ENCODE peak calls at places on chromosomes 1 and 21, in eight cellular contexts. One of them, this sample, is unnamed.

GRCh38 chr1:183642166-183642565 is 6.6 kb upstream of the ARPC5 start:
- DNase-seq in AG04449: no peak
- DNase-seq in NCI-H1105 treated with DMSO at 0.1 percent for 48 hours: no peak
- DNase-seq in tibial artery: no peak
- DNase-seq in stimulated activated naive CD8-positive, alpha-beta T cell treated with anti-CD3 and anti-CD28 coated beads, Interleukin-15, Interleukin-2, amounts not matched to agents 100 U/mL and 50 U/mL, for 24 hours: no peak
- DNase-seq in iris pigment epithelial cell: no peak
- DNase-seq in left ventricle myocardium inferior: no peak
- DNase-seq in HT1080: no peak
- DNase-seq in this sample: no peak

GRCh38 chr1:241857131-241857530 is 9.1 kb downstream of the EXO1 start:
- DNase-seq in AG04449: no peak
- DNase-seq in NCI-H1105 treated with DMSO at 0.1 percent for 48 hours: no peak
- DNase-seq in tibial artery: no peak
- DNase-seq in stimulated activated naive CD8-positive, alpha-beta T cell treated with anti-CD3 and anti-CD28 coated beads, Interleukin-15, Interleukin-2, amounts not matched to agents 100 U/mL and 50 U/mL, for 24 hours: no peak
- DNase-seq in iris pigment epithelial cell: no peak
- DNase-seq in left ventricle myocardium inferior: no peak
- DNase-seq in HT1080: no peak
- DNase-seq in this sample: no peak

GRCh38 chr1:156479093-156480014 is 21.2 kb downstream of the MEF2D start:
- DNase-seq in AG04449: no peak
- DNase-seq in NCI-H1105 treated with DMSO at 0.1 percent for 48 hours: no peak
- DNase-seq in tibial artery: no peak
- DNase-seq in stimulated activated naive CD8-positive, alpha-beta T cell treated with anti-CD3 and anti-CD28 coated beads, Interleukin-15, Interleukin-2, amounts not matched to agents 100 U/mL and 50 U/mL, for 24 hours: no peak
- DNase-seq in iris pigment epithelial cell: no peak
- DNase-seq in left ventricle myocardium inferior: no peak
- DNase-seq in HT1080: no peak
- DNase-seq in this sample: peak

GRCh38 chr1:12448746-12449177 is 169.2 kb downstream of the DHRS3 start:
- DNase-seq in AG04449: no peak
- DNase-seq in NCI-H1105 treated with DMSO at 0.1 percent for 48 hours: no peak
- DNase-seq in tibial artery: peak
- DNase-seq in stimulated activated naive CD8-positive, alpha-beta T cell treated with anti-CD3 and anti-CD28 coated beads, Interleukin-15, Interleukin-2, amounts not matched to agents 100 U/mL and 50 U/mL, for 24 hours: no peak
- DNase-seq in iris pigment epithelial cell: peak
- DNase-seq in left ventricle myocardium inferior: no peak
- DNase-seq in HT1080: no peak
- DNase-seq in this sample: no peak

GRCh38 chr1:93579891-93580290 is 101.7 kb downstream of the BCAR3 start:
- DNase-seq in AG04449: peak
- DNase-seq in NCI-H1105 treated with DMSO at 0.1 percent for 48 hours: no peak
- DNase-seq in tibial artery: peak
- DNase-seq in stimulated activated naive CD8-positive, alpha-beta T cell treated with anti-CD3 and anti-CD28 coated beads, Interleukin-15, Interleukin-2, amounts not matched to agents 100 U/mL and 50 U/mL, for 24 hours: no peak
- DNase-seq in iris pigment epithelial cell: peak
- DNase-seq in left ventricle myocardium inferior: peak
- DNase-seq in HT1080: peak
- DNase-seq in this sample: no peak

GRCh38 chr21:41611966-41612606 is 104.1 kb upstream of the TMPRSS2 start:
- DNase-seq in AG04449: no peak
- DNase-seq in NCI-H1105 treated with DMSO at 0.1 percent for 48 hours: peak
- DNase-seq in tibial artery: no peak
- DNase-seq in stimulated activated naive CD8-positive, alpha-beta T cell treated with anti-CD3 and anti-CD28 coated beads, Interleukin-15, Interleukin-2, amounts not matched to agents 100 U/mL and 50 U/mL, for 24 hours: no peak
- DNase-seq in iris pigment epithelial cell: no peak
- DNase-seq in left ventricle myocardium inferior: no peak
- DNase-seq in HT1080: peak
- DNase-seq in this sample: no peak

GRCh38 chr1:5977494-5978444 is 14.5 kb downstream of the NPHP4 start:
- DNase-seq in AG04449: no peak
- DNase-seq in NCI-H1105 treated with DMSO at 0.1 percent for 48 hours: no peak
- DNase-seq in tibial artery: no peak
- DNase-seq in stimulated activated naive CD8-positive, alpha-beta T cell treated with anti-CD3 and anti-CD28 coated beads, Interleukin-15, Interleukin-2, amounts not matched to agents 100 U/mL and 50 U/mL, for 24 hours: no peak
- DNase-seq in iris pigment epithelial cell: no peak
- DNase-seq in left ventricle myocardium inferior: no peak
- DNase-seq in HT1080: no peak
- DNase-seq in this sample: no peak

GRCh38 chr1:197761654-197762053 is 13.6 kb downstream of the DENND1B start:
- DNase-seq in AG04449: no peak
- DNase-seq in NCI-H1105 treated with DMSO at 0.1 percent for 48 hours: no peak
- DNase-seq in tibial artery: no peak
- DNase-seq in stimulated activated naive CD8-positive, alpha-beta T cell treated with anti-CD3 and anti-CD28 coated beads, Interleukin-15, Interleukin-2, amounts not matched to agents 100 U/mL and 50 U/mL, for 24 hours: no peak
- DNase-seq in iris pigment epithelial cell: no peak
- DNase-seq in left ventricle myocardium inferior: no peak
- DNase-seq in HT1080: no peak
- DNase-seq in this sample: no peak

GRCh38 chr1:168454211-168454815 is 89.5 kb downstream of the XCL2 start:
- DNase-seq in AG04449: no peak
- DNase-seq in NCI-H1105 treated with DMSO at 0.1 percent for 48 hours: no peak
- DNase-seq in tibial artery: no peak
- DNase-seq in stimulated activated naive CD8-positive, alpha-beta T cell treated with anti-CD3 and anti-CD28 coated beads, Interleukin-15, Interleukin-2, amounts not matched to agents 100 U/mL and 50 U/mL, for 24 hours: no peak
- DNase-seq in iris pigment epithelial cell: no peak
- DNase-seq in left ventricle myocardium inferior: no peak
- DNase-seq in HT1080: no peak
- DNase-seq in this sample: no peak

This sample was measured in left cardiac atrium.